ENCODE peak calls at places on chromosomes 12 and 14, in five cellular contexts. One of them, this sample, is unnamed.

GRCh38 chr14:31568671-31569070 is 7.5 kb downstream of the NUBPL start:
- DNase-seq in GM04503: no peak
- DNase-seq in RWPE1: no peak
- DNase-seq in NCI-H146: no peak
- DNase-seq in activated T-helper 2 cell treated with anti-CD3 and anti-CD28 coated beads, Interferon-gamma antibody, Interleukin-2, Interleukin-4, amounts not matched to agents 10 μg/mL and 5 μg/mL and 100 μg/mL, durations not matched to agents 14 hours and 24 hours and 36 hours: no peak
- DNase-seq in this sample: no peak

GRCh38 chr12:92466391-92467305 is 236.1 kb upstream of the PLEKHG7 start:
- DNase-seq in GM04503: no peak
- DNase-seq in RWPE1: no peak
- DNase-seq in NCI-H146: peak
- DNase-seq in activated T-helper 2 cell treated with anti-CD3 and anti-CD28 coated beads, Interferon-gamma antibody, Interleukin-2, Interleukin-4, amounts not matched to agents 10 μg/mL and 5 μg/mL and 100 μg/mL, durations not matched to agents 14 hours and 24 hours and 36 hours: no peak
- DNase-seq in this sample: no peak

GRCh38 chr14:77498120-77498979 is at the start of gene ISM2:
- DNase-seq in GM04503: no peak
- DNase-seq in RWPE1: peak
- DNase-seq in NCI-H146: peak
- DNase-seq in activated T-helper 2 cell treated with anti-CD3 and anti-CD28 coated beads, Interferon-gamma antibody, Interleukin-2, Interleukin-4, amounts not matched to agents 10 μg/mL and 5 μg/mL and 100 μg/mL, durations not matched to agents 14 hours and 24 hours and 36 hours: peak
- DNase-seq in this sample: no peak

GRCh38 chr12:93322784-93323183 is 54.9 kb upstream of the NUDT4 start:
- DNase-seq in GM04503: no peak
- DNase-seq in RWPE1: peak
- DNase-seq in NCI-H146: no peak
- DNase-seq in activated T-helper 2 cell treated with anti-CD3 and anti-CD28 coated beads, Interferon-gamma antibody, Interleukin-2, Interleukin-4, amounts not matched to agents 10 μg/mL and 5 μg/mL and 100 μg/mL, durations not matched to agents 14 hours and 24 hours and 36 hours: no peak
- DNase-seq in this sample: no peak

GRCh38 chr14:62655161-62655560 is 390.1 kb downstream of the KCNH5 start:
- DNase-seq in GM04503: peak
- DNase-seq in RWPE1: no peak
- DNase-seq in NCI-H146: no peak
- DNase-seq in activated T-helper 2 cell treated with anti-CD3 and anti-CD28 coated beads, Interferon-gamma antibody, Interleukin-2, Interleukin-4, amounts not matched to agents 10 μg/mL and 5 μg/mL and 100 μg/mL, durations not matched to agents 14 hours and 24 hours and 36 hours: no peak
- DNase-seq in this sample: no peak

GRCh38 chr12:96434107-96434506 is 33.9 kb upstream of the CDK17 start:
- DNase-seq in GM04503: peak
- DNase-seq in RWPE1: no peak
- DNase-seq in NCI-H146: no peak
- DNase-seq in activated T-helper 2 cell treated with anti-CD3 and anti-CD28 coated beads, Interferon-gamma antibody, Interleukin-2, Interleukin-4, amounts not matched to agents 10 μg/mL and 5 μg/mL and 100 μg/mL, durations not matched to agents 14 hours and 24 hours and 36 hours: peak
- DNase-seq in this sample: no peak

GRCh38 chr12:52005903-52006703 is 643 bp upstream of the TAMALIN start:
- DNase-seq in GM04503: no peak
- DNase-seq in RWPE1: no peak
- DNase-seq in NCI-H146: peak
- DNase-seq in activated T-helper 2 cell treated with anti-CD3 and anti-CD28 coated beads, Interferon-gamma antibody, Interleukin-2, Interleukin-4, amounts not matched to agents 10 μg/mL and 5 μg/mL and 100 μg/mL, durations not matched to agents 14 hours and 24 hours and 36 hours: no peak
- DNase-seq in this sample: no peak

GRCh38 chr12:130936566-130936965 is 17.1 kb upstream of the ADGRD1 start:
- DNase-seq in GM04503: no peak
- DNase-seq in RWPE1: no peak
- DNase-seq in NCI-H146: no peak
- DNase-seq in activated T-helper 2 cell treated with anti-CD3 and anti-CD28 coated beads, Interferon-gamma antibody, Interleukin-2, Interleukin-4, amounts not matched to agents 10 μg/mL and 5 μg/mL and 100 μg/mL, durations not matched to agents 14 hours and 24 hours and 36 hours: no peak
- DNase-seq in this sample: no peak

GRCh38 chr12:6551063-6551461 is 4.8 kb downstream of the IFFO1 start:
- DNase-seq in GM04503: no peak
- DNase-seq in RWPE1: no peak
- DNase-seq in NCI-H146: no peak
- DNase-seq in activated T-helper 2 cell treated with anti-CD3 and anti-CD28 coated beads, Interferon-gamma antibody, Interleukin-2, Interleukin-4, amounts not matched to agents 10 μg/mL and 5 μg/mL and 100 μg/mL, durations not matched to agents 14 hours and 24 hours and 36 hours: no peak
- DNase-seq in this sample: peak

GRCh38 chr14:34554540-34555250 is 15.2 kb upstream of the EAPP start:
- DNase-seq in GM04503: no peak
- DNase-seq in RWPE1: no peak
- DNase-seq in NCI-H146: no peak
- DNase-seq in activated T-helper 2 cell treated with anti-CD3 and anti-CD28 coated beads, Interferon-gamma antibody, Interleukin-2, Interleukin-4, amounts not matched to agents 10 μg/mL and 5 μg/mL and 100 μg/mL, durations not matched to agents 14 hours and 24 hours and 36 hours: no peak
- DNase-seq in this sample: no peak

GRCh38 chr12:3045494-3045893 is 31.7 kb upstream of the TSPAN9 start:
- DNase-seq in GM04503: no peak
- DNase-seq in RWPE1: no peak
- DNase-seq in NCI-H146: no peak
- DNase-seq in activated T-helper 2 cell treated with anti-CD3 and anti-CD28 coated beads, Interferon-gamma antibody, Interleukin-2, Interleukin-4, amounts not matched to agents 10 μg/mL and 5 μg/mL and 100 μg/mL, durations not matched to agents 14 hours and 24 hours and 36 hours: no peak
- DNase-seq in this sample: no peak

GRCh38 chr12:103600967-103601728 is 14.1 kb downstream of the STAB2 start:
- DNase-seq in GM04503: no peak
- DNase-seq in RWPE1: no peak
- DNase-seq in NCI-H146: no peak
- DNase-seq in activated T-helper 2 cell treated with anti-CD3 and anti-CD28 coated beads, Interferon-gamma antibody, Interleukin-2, Interleukin-4, amounts not matched to agents 10 μg/mL and 5 μg/mL and 100 μg/mL, durations not matched to agents 14 hours and 24 hours and 36 hours: no peak
- DNase-seq in this sample: no peak

GRCh38 chr12:28099862-28100261 is 90.4 kb upstream of the CCDC91 start:
- DNase-seq in GM04503: no peak
- DNase-seq in RWPE1: no peak
- DNase-seq in NCI-H146: no peak
- DNase-seq in activated T-helper 2 cell treated with anti-CD3 and anti-CD28 coated beads, Interferon-gamma antibody, Interleukin-2, Interleukin-4, amounts not matched to agents 10 μg/mL and 5 μg/mL and 100 μg/mL, durations not matched to agents 14 hours and 24 hours and 36 hours: no peak
- DNase-seq in this sample: no peak

GRCh38 chr12:2640281-2640680 is 154.5 kb upstream of the FKBP4 start:
- DNase-seq in GM04503: no peak
- DNase-seq in RWPE1: peak
- DNase-seq in NCI-H146: no peak
- DNase-seq in activated T-helper 2 cell treated with anti-CD3 and anti-CD28 coated beads, Interferon-gamma antibody, Interleukin-2, Interleukin-4, amounts not matched to agents 10 μg/mL and 5 μg/mL and 100 μg/mL, durations not matched to agents 14 hours and 24 hours and 36 hours: no peak
- DNase-seq in this sample: no peak

GRCh38 chr12:95158919-95159318 is 58.3 kb downstream of the FGD6 start:
- DNase-seq in GM04503: no peak
- DNase-seq in RWPE1: no peak
- DNase-seq in NCI-H146: no peak
- DNase-seq in activated T-helper 2 cell treated with anti-CD3 and anti-CD28 coated beads, Interferon-gamma antibody, Interleukin-2, Interleukin-4, amounts not matched to agents 10 μg/mL and 5 μg/mL and 100 μg/mL, durations not matched to agents 14 hours and 24 hours and 36 hours: no peak
- DNase-seq in this sample: no peak

GRCh38 chr12:120071493-120072020 is 45.0 kb downstream of the RAB35 start:
- DNase-seq in GM04503: no peak
- DNase-seq in RWPE1: no peak
- DNase-seq in NCI-H146: no peak
- DNase-seq in activated T-helper 2 cell treated with anti-CD3 and anti-CD28 coated beads, Interferon-gamma antibody, Interleukin-2, Interleukin-4, amounts not matched to agents 10 μg/mL and 5 μg/mL and 100 μg/mL, durations not matched to agents 14 hours and 24 hours and 36 hours: no peak
- DNase-seq in this sample: no peak

GRCh38 chr12:100156731-100157426 is 14.2 kb upstream of the BLTP3B start:
- DNase-seq in GM04503: no peak
- DNase-seq in RWPE1: no peak
- DNase-seq in NCI-H146: peak
- DNase-seq in activated T-helper 2 cell treated with anti-CD3 and anti-CD28 coated beads, Interferon-gamma antibody, Interleukin-2, Interleukin-4, amounts not matched to agents 10 μg/mL and 5 μg/mL and 100 μg/mL, durations not matched to agents 14 hours and 24 hours and 36 hours: no peak
- DNase-seq in this sample: no peak